ENCODE peak calls at places on chromosomes 6 and 20, in five cellular contexts. P is HT-29; E is ureter; J is activated CD4-positive, alpha-beta memory T cell treated with anti-CD3 and anti-CD28 coated beads, Interleukin-2, amount 10 ng/mL, durations not matched to agents 7 days and 5 days; D is GM12865. X is an unnamed sample.

GRCh38 chr6:105968230-105968954 is 117.7 kb upstream of the PRDM1 start:
- DNase-seq in P (peak), D (no peak), J (no peak), E (no peak), X (no peak)

GRCh38 chr20:34724172-34724571 is 20.0 kb downstream of the TP53INP2 start:
- DNase-seq in D (no peak), E (no peak), P (no peak), J (no peak), X (no peak)

GRCh38 chr6:107670792-107671199 is 153.3 kb downstream of the SCML4 start:
- DNase-seq in J (peak), E (no peak), P (no peak), D (peak), X (no peak)

GRCh38 chr6:155528982-155529453 is 73.4 kb upstream of the NOX3 start:
- DNase-seq in D (peak), E (no peak), J (no peak), P (peak), X (no peak)

GRCh38 chr6:111057074-111057752 is 30.1 kb upstream of the SLC16A10 start:
- DNase-seq in P (peak), D (peak), J (no peak), E (no peak), X (no peak)

GRCh38 chr6:119124079-119124824 is 45.8 kb upstream of the FAM184A start:
- DNase-seq in P (peak), J (no peak), D (no peak), E (no peak), X (no peak)

GRCh38 chr6:147615659-147616456 is 107.4 kb downstream of the SAMD5 start:
- DNase-seq in E (no peak), D (no peak), P (no peak), J (no peak), X (no peak)

GRCh38 chr6:159762681-159763293 is 942 bp downstream of the ACAT2 start:
- DNase-seq in P (peak), J (peak), E (no peak), D (peak), X (no peak)

GRCh38 chr20:48760403-48760889 is 67.4 kb downstream of the PREX1 start:
- DNase-seq in J (peak), P (no peak), E (peak), D (peak), X (no peak)

GRCh38 chr6:2956930-2957329 is 14.4 kb downstream of the SERPINB6 start:
- DNase-seq in E (no peak), J (no peak), D (no peak), P (no peak), X (no peak)

GRCh38 chr6:81561071-81561564 is 191.4 kb downstream of the TENT5A start:
- DNase-seq in D (no peak), P (peak), J (no peak), E (no peak), X (no peak)

GRCh38 chr20:1831606-1832005 is 63.6 kb upstream of the SIRPA start:
- DNase-seq in D (no peak), P (no peak), J (no peak), E (no peak), X (no peak)

GRCh38 chr6:36505744-36506534 is 41.3 kb downstream of the STK38 start:
- DNase-seq in D (no peak), P (no peak), J (no peak), E (no peak), X (no peak)

GRCh38 chr20:63898882-63899558 is 4.1 kb downstream of the DNAJC5 start:
- DNase-seq in J (no peak), D (no peak), E (no peak), P (no peak), X (no peak)

GRCh38 chr6:50610562-50610961 is 102.8 kb upstream of the TFAP2D start:
- DNase-seq in J (no peak), E (no peak), P (peak), D (no peak), X (no peak)

GRCh38 chr20:33075281-33075680 is 4.2 kb upstream of the BPIFB4 start:
- DNase-seq in J (no peak), E (no peak), D (no peak), P (no peak), X (no peak)

GRCh38 chr20:61765871-61766654 is 299.6 kb downstream of the TAF4 start:
- DNase-seq in D (no peak), J (no peak), P (peak), E (no peak), X (no peak)

GRCh38 chr6:28566527-28567252 is 41.0 kb downstream of the GPX5 start:
- DNase-seq in D (no peak), E (no peak), P (no peak), J (no peak), X (no peak)

GRCh38 chr20:53081916-53082863 is 110.0 kb downstream of the TSHZ2 start:
- DNase-seq in D (no peak), J (no peak), E (no peak), P (no peak), X (no peak)

GRCh38 chr6:115969930-115970273 is 90.8 kb downstream of the FRK start:
- DNase-seq in P (no peak), J (no peak), E (no peak), D (no peak), X (no peak)

GRCh38 chr6:39171489-39172376 is 56.7 kb upstream of the SAYSD1 start:
- DNase-seq in E (no peak), D (no peak), J (no peak), P (no peak), X (no peak)

GRCh38 chr20:53621482-53622246 is 28.0 kb upstream of the ZNF217 start:
- DNase-seq in P (peak), E (peak), D (peak), J (peak), X (no peak)

GRCh38 chr6:151276112-151276745 is 36.5 kb downstream of the AKAP12 start:
- DNase-seq in J (no peak), P (no peak), D (no peak), E (no peak), X (no peak)

GRCh38 chr6:150971230-150971629 is 105.7 kb downstream of the MTHFD1L start:
- DNase-seq in J (no peak), D (no peak), P (no peak), E (no peak), X (no peak)

GRCh38 chr6:166204852-166205650 is 37.4 kb upstream of the TBXT start:
- DNase-seq in J (no peak), E (no peak), D (no peak), P (no peak), X (no peak)

GRCh38 chr6:37942606-37943376 is 123.3 kb downstream of the ZFAND3 start:
- DNase-seq in J (no peak), D (no peak), E (no peak), P (no peak), X (no peak)

GRCh38 chr6:166419268-166419667 is 36.5 kb upstream of the MPC1 start:
- DNase-seq in D (peak), J (peak), E (no peak), P (no peak), X (no peak)

GRCh38 chr20:62433655-62434054 is 6.3 kb upstream of the RBBP8NL start:
- DNase-seq in E (no peak), J (no peak), D (no peak), P (peak), X (no peak)

GRCh38 chr6:122790740-122791679 is 2.0 kb downstream of the SMPDL3A start:
- DNase-seq in E (no peak), P (peak), D (no peak), J (no peak), X (no peak)

GRCh38 chr6:52834481-52834880 is 6.1 kb downstream of the GSTA5 start:
- DNase-seq in P (no peak), J (no peak), E (no peak), D (no peak), X (no peak)

GRCh38 chr6:15515660-15516375 is 147.0 kb downstream of the DTNBP1 start:
- DNase-seq in P (no peak), D (no peak), J (no peak), E (no peak), X (no peak)

GRCh38 chr6:37438912-37439311 is 5.9 kb downstream of the CMTR1 start:
- DNase-seq in J (no peak), D (no peak), E (no peak), P (no peak), X (no peak)

GRCh38 chr6:7707787-7708186 is 18.1 kb upstream of the BMP6 start:
- DNase-seq in P (no peak), D (no peak), J (no peak), E (no peak), X (no peak)

GRCh38 chr6:20479075-20479871 is 55.0 kb upstream of the CDKAL1 start:
- DNase-seq in D (no peak), E (no peak), J (no peak), P (no peak), X (no peak)

GRCh38 chr6:90413867-90414266 is 117.2 kb upstream of the BACH2 start:
- DNase-seq in J (peak), P (no peak), E (no peak), D (peak), X (no peak)

GRCh38 chr20:24764825-24765224 is 184.2 kb upstream of the CST7 start:
- DNase-seq in J (no peak), P (no peak), D (no peak), E (peak), X (peak)

GRCh38 chr20:37643400-37643799 is 50.4 kb upstream of the CTNNBL1 start:
- DNase-seq in E (no peak), D (peak), J (no peak), P (no peak), X (no peak)

GRCh38 chr6:118551063-118551672 is 3.1 kb downstream of the PLN start:
- DNase-seq in J (no peak), P (peak), D (peak), E (no peak), X (no peak)

GRCh38 chr6:132812255-132812732 is 2.1 kb upstream of the RPS12 start:
- DNase-seq in P (no peak), J (no peak), E (no peak), D (peak), X (no peak)

X was measured in type B pancreatic cell.